ENCODE peak calls at places on chromosomes 2 and 18, in eight cellular contexts. R is foreskin fibroblast; D is CD8-positive, alpha-beta T cell; Y is GM12865; B is OCI-LY7; Q is AG04449; F is fibroblast of pulmonary artery; P is GM12878. Z is an unnamed sample.

GRCh38 chr2:240573516-240574385 is 5.5 kb downstream of the RNPEPL1 start:
- DNase-seq in R (no peak), D (no peak), Y (no peak), B (no peak), Q (no peak), F (no peak), P (no peak), Z (peak)

GRCh38 chr2:205758051-205758450 is 75.8 kb downstream of the NRP2 start:
- DNase-seq in R (peak), D (no peak), Y (no peak), B (no peak), Q (peak), F (peak), P (no peak), Z (no peak)

GRCh38 chr2:95323347-95324155 is 26.4 kb downstream of the KCNIP3 start:
- DNase-seq in R (peak), D (no peak), Y (peak), B (peak), Q (no peak), F (no peak), P (no peak), Z (no peak)

GRCh38 chr2:162221064-162221463 is 22.2 kb downstream of the FAP start:
- DNase-seq in R (peak), D (no peak), Y (peak), B (peak), Q (no peak), F (peak), P (no peak), Z (peak)

GRCh38 chr2:195779491-195779890 is 122.5 kb downstream of the SLC39A10 start:
- DNase-seq in R (no peak), D (no peak), Y (no peak), B (no peak), Q (no peak), F (no peak), P (no peak), Z (no peak)

GRCh38 chr2:84492571-84492970 is 23.7 kb upstream of the DNAH6 start:
- DNase-seq in R (peak), D (no peak), Y (no peak), B (no peak), Q (no peak), F (no peak), P (no peak), Z (no peak)

GRCh38 chr2:43129254-43129653 is 97.2 kb downstream of the ZFP36L2 start:
- DNase-seq in R (no peak), D (no peak), Y (no peak), B (no peak), Q (no peak), F (no peak), P (no peak), Z (no peak)

GRCh38 chr2:212228651-212229253 is 309.9 kb downstream of the ERBB4 start:
- DNase-seq in R (peak), D (no peak), Y (no peak), B (no peak), Q (no peak), F (peak), P (no peak), Z (no peak)

GRCh38 chr2:15588329-15588919 is 3.2 kb upstream of the DDX1 start:
- DNase-seq in R (peak), D (no peak), Y (peak), B (peak), Q (no peak), F (peak), P (no peak), Z (peak)

GRCh38 chr2:217966399-217967068 is 36.3 kb downstream of the TNS1 start:
- DNase-seq in R (no peak), D (no peak), Y (no peak), B (no peak), Q (no peak), F (peak), P (no peak), Z (no peak)

GRCh38 chr18:2302628-2303516 is 268.4 kb downstream of the METTL4 start:
- DNase-seq in R (peak), D (no peak), Y (no peak), B (no peak), Q (peak), F (peak), P (no peak), Z (no peak)

GRCh38 chr2:219551412-219551811 is 7.6 kb downstream of the TMEM198 start:
- DNase-seq in R (peak), D (no peak), Y (no peak), B (no peak), Q (no peak), F (peak), P (no peak), Z (peak)

GRCh38 chr2:38653715-38654494 is 12.0 kb upstream of the GALM start:
- DNase-seq in R (peak), D (no peak), Y (peak), B (no peak), Q (no peak), F (no peak), P (peak), Z (no peak)

GRCh38 chr2:109290887-109291675 is 162.1 kb downstream of the SH3RF3 start:
- DNase-seq in R (peak), D (no peak), Y (no peak), B (no peak), Q (no peak), F (peak), P (no peak), Z (no peak)

GRCh38 chr2:190466819-190467444 is 58.8 kb downstream of the MFSD6 start:
- DNase-seq in R (peak), D (no peak), Y (no peak), B (no peak), Q (no peak), F (no peak), P (no peak), Z (no peak)

GRCh38 chr2:42060718-42061619 is 13.1 kb downstream of the PKDCC start:
- DNase-seq in R (peak), D (no peak), Y (no peak), B (no peak), Q (no peak), F (peak), P (no peak), Z (no peak)

GRCh38 chr2:222232846-222233245 is 66.0 kb downstream of the PAX3 start:
- DNase-seq in R (no peak), D (no peak), Y (no peak), B (no peak), Q (no peak), F (no peak), P (no peak), Z (no peak)

GRCh38 chr2:196592331-196592911 is 47.1 kb upstream of the CCDC150 start:
- DNase-seq in R (peak), D (no peak), Y (no peak), B (no peak), Q (no peak), F (peak), P (no peak), Z (no peak)

GRCh38 chr2:62054029-62054791 is 141.7 kb upstream of the B3GNT2 start:
- DNase-seq in R (no peak), D (no peak), Y (no peak), B (no peak), Q (no peak), F (no peak), P (no peak), Z (no peak)

GRCh38 chr2:202193881-202194353 is 44.5 kb downstream of the SUMO1 start:
- DNase-seq in R (no peak), D (no peak), Y (no peak), B (no peak), Q (no peak), F (no peak), P (no peak), Z (peak)

GRCh38 chr18:48785686-48786470 is 164.9 kb downstream of the SMAD7 start:
- DNase-seq in R (no peak), D (no peak), Y (no peak), B (no peak), Q (no peak), F (no peak), P (no peak), Z (no peak)

GRCh38 chr2:187138240-187138639 is 289.3 kb upstream of the ZSWIM2 start:
- DNase-seq in R (peak), D (no peak), Y (peak), B (peak), Q (no peak), F (peak), P (no peak), Z (peak)

GRCh38 chr18:10441472-10441871 is 13.0 kb upstream of the APCDD1 start:
- DNase-seq in R (peak), D (no peak), Y (no peak), B (no peak), Q (no peak), F (no peak), P (no peak), Z (no peak)

GRCh38 chr18:57447154-57447621 is 12.0 kb downstream of the ONECUT2 start:
- DNase-seq in R (peak), D (no peak), Y (no peak), B (peak), Q (no peak), F (peak), P (no peak), Z (no peak)

GRCh38 chr2:177489719-177490301 is 97.2 kb downstream of the AGPS start:
- DNase-seq in R (peak), D (no peak), Y (peak), B (peak), Q (no peak), F (peak), P (no peak), Z (peak)

GRCh38 chr2:41720702-41721344 is 327.0 kb upstream of the PKDCC start:
- DNase-seq in R (peak), D (no peak), Y (no peak), B (no peak), Q (no peak), F (peak), P (no peak), Z (no peak)

GRCh38 chr2:9644603-9645002 is 13.8 kb upstream of the YWHAQ start:
- DNase-seq in R (no peak), D (no peak), Y (no peak), B (no peak), Q (no peak), F (no peak), P (no peak), Z (no peak)

GRCh38 chr2:120520929-120521912 is 175.3 kb downstream of the INHBB start:
- DNase-seq in R (peak), D (no peak), Y (peak), B (peak), Q (no peak), F (peak), P (no peak), Z (peak)

GRCh38 chr2:5703166-5703565 is 11.0 kb downstream of the SOX11 start:
- DNase-seq in R (no peak), D (no peak), Y (no peak), B (no peak), Q (no peak), F (no peak), P (no peak), Z (no peak)

GRCh38 chr18:37552296-37552695 is 13.3 kb downstream of the CELF4 start:
- DNase-seq in R (no peak), D (no peak), Y (no peak), B (no peak), Q (no peak), F (no peak), P (no peak), Z (no peak)

GRCh38 chr2:108960006-108960405 is 29.0 kb downstream of the EDAR start:
- DNase-seq in R (no peak), D (no peak), Y (no peak), B (no peak), Q (no peak), F (no peak), P (no peak), Z (no peak)

GRCh38 chr2:69242651-69243051 is 144.4 kb downstream of the GFPT1 start:
- DNase-seq in R (peak), D (no peak), Y (no peak), B (no peak), Q (peak), F (no peak), P (no peak), Z (no peak)

GRCh38 chr2:14516844-14517243 is 115.7 kb upstream of the LRATD1 start:
- DNase-seq in R (peak), D (no peak), Y (peak), B (no peak), Q (peak), F (peak), P (no peak), Z (no peak)

GRCh38 chr2:160909781-160910242 is 250.4 kb upstream of the TANK start:
- DNase-seq in R (no peak), D (no peak), Y (no peak), B (no peak), Q (no peak), F (no peak), P (no peak), Z (no peak)

GRCh38 chr2:8803658-8804379 is 33.6 kb downstream of the KIDINS220 start:
- DNase-seq in R (peak), D (no peak), Y (peak), B (no peak), Q (peak), F (peak), P (peak), Z (no peak)

GRCh38 chr18:45412577-45412976 is 202.7 kb upstream of the SLC14A2 start:
- DNase-seq in R (peak), D (no peak), Y (peak), B (no peak), Q (no peak), F (no peak), P (peak), Z (no peak)

GRCh38 chr18:78304199-78304826 is 675.3 kb upstream of the SALL3 start:
- DNase-seq in R (no peak), D (no peak), Y (no peak), B (no peak), Q (no peak), F (no peak), P (no peak), Z (no peak)

GRCh38 chr2:37357053-37357452 is 12.6 kb downstream of the QPCT start:
- DNase-seq in R (peak), D (no peak), Y (no peak), B (no peak), Q (no peak), F (no peak), P (no peak), Z (no peak)

GRCh38 chr18:49585781-49586663 is 24.2 kb downstream of the LIPG start:
- DNase-seq in R (no peak), D (no peak), Y (peak), B (no peak), Q (no peak), F (no peak), P (no peak), Z (no peak)

GRCh38 chr2:126905991-126906390 is 7.3 kb downstream of the TEX51 start:
- DNase-seq in R (no peak), D (no peak), Y (no peak), B (peak), Q (no peak), F (no peak), P (no peak), Z (no peak)
- H3K4me3 ChIP-seq in R (no peak), D (no peak), Y (no peak), B (no peak), Q (no peak), F (no peak), P (no peak), Z (no peak)

DNA sequence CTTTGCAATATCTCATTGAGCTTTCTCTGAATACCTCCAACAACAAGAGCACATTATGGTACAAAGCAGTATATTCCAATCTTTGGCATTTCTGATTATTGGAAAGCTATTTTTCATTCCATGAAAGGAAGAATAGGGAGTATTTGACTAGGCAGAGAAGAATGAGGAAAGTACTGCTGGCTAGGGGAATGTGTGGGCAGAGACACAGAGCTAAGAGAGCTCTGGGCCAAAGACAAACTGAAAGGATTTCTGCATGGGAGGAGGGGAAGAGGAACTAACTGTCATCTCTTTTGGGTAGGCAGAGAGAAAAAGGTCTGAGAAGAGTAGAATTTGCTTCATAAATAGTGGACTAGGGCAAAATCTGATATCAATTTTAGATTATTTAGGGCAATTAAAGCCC is 150.8 kb downstream of the CCDC85A start:
- DNase-seq in R (no peak), D (no peak), Y (no peak), B (no peak), Q (peak), F (peak), P (no peak), Z (no peak)
- H3K4me3 ChIP-seq in R (no peak), D (no peak), Y (no peak), B (no peak), Q (no peak), F (no peak), P (no peak), Z (no peak)

GRCh38 chr18:23992119-23992940 is 22.2 kb upstream of the TTC39C start:
- DNase-seq in R (no peak), D (no peak), Y (peak), B (no peak), Q (no peak), F (no peak), P (no peak), Z (no peak)
- H3K4me3 ChIP-seq in R (no peak), D (peak), Y (peak), B (no peak), Q (no peak), F (no peak), P (peak), Z (no peak)

DNA sequence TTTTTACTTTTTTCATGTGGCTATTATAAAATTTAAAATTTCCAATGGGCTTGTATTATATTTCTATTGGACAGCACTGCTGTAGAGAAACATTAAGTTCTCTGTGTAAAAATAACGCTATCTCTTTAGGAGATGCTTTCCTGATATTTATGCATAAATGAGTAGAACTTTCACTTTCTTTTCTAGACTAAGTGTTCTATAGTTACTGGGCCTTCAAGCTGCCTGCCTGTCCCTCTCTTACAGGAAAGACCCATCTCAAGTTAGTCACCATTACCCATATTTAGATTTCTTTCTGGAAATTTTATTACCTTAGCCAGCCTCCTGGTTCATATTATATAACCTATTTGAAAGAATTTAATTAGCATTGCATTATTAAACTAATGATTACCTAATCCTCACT is 4.8 kb downstream of the ITGA4 start:
- DNase-seq in R (no peak), D (no peak), Y (peak), B (no peak), Q (no peak), F (no peak), P (no peak), Z (no peak)
- H3K4me3 ChIP-seq in R (peak), D (peak), Y (peak), B (no peak), Q (no peak), F (peak), P (peak), Z (no peak)

GRCh38 chr2:46471-47345 is at the start of gene FAM110C:
- DNase-seq in R (peak), D (no peak), Y (no peak), B (no peak), Q (no peak), F (peak), P (no peak), Z (no peak)
- H3K4me3 ChIP-seq in R (no peak), D (peak), Y (no peak), B (no peak), Q (no peak), F (no peak), P (no peak), Z (no peak)

GRCh38 chr2:56666758-56667157 is 483.0 kb downstream of the CCDC85A start:
- DNase-seq in R (no peak), D (no peak), Y (no peak), B (no peak), Q (no peak), F (no peak), P (no peak), Z (no peak)
- H3K4me3 ChIP-seq in R (no peak), D (no peak), Y (no peak), B (no peak), Q (no peak), F (no peak), P (no peak), Z (no peak)

GRCh38 chr2:32735370-32735769 is 107.5 kb downstream of the TTC27 start:
- DNase-seq in R (no peak), D (no peak), Y (no peak), B (no peak), Q (no peak), F (no peak), P (no peak), Z (no peak)
- H3K4me3 ChIP-seq in R (no peak), D (no peak), Y (no peak), B (no peak), Q (no peak), F (no peak), P (no peak), Z (no peak)

DNA sequence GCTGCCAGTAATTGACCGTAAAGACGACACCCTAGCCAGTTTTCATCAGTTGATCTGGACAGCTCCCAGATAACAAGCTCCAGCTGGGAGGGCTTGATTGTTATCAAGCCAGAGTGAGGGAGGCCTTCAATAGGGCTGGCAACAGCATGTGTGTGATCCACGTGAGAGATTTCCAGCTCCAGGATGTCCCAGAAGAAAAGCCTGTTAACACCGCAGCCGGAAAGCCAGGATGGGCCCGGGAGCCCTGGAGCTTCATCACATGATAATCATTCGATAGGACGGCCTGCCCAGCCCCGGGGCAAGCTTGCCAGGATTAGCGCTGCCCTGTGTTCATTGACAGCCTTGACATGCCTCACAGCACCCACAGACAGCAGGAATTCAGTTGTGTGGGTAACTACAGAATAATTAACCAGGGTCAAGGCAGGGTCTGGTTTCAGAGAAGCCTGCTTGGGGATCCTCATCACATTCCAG is 182.5 kb downstream of the C1D start:
- DNase-seq in R (peak), D (no peak), Y (no peak), B (no peak), Q (no peak), F (no peak), P (no peak), Z (peak)
- H3K4me3 ChIP-seq in R (no peak), D (no peak), Y (no peak), B (no peak), Q (no peak), F (no peak), P (no peak), Z (no peak)

GRCh38 chr2:226795281-226796011 is 4.2 kb downstream of the IRS1 start:
- DNase-seq in R (peak), D (no peak), Y (no peak), B (no peak), Q (no peak), F (no peak), P (no peak), Z (no peak)
- H3K4me3 ChIP-seq in R (peak), D (no peak), Y (no peak), B (peak), Q (peak), F (peak), P (no peak), Z (no peak)

GRCh38 chr2:127155901-127156300 is 48.9 kb upstream of the BIN1 start:
- DNase-seq in R (peak), D (no peak), Y (no peak), B (no peak), Q (no peak), F (peak), P (no peak), Z (no peak)
- H3K4me3 ChIP-seq in R (no peak), D (no peak), Y (no peak), B (no peak), Q (no peak), F (no peak), P (no peak), Z (no peak)